ENCODE peak calls at places on chromosome 16, in eight cellular contexts. W is tibial nerve, T is cardiac muscle cell, P is stomach, O is choroid plexus epithelial cell, J is endodermal cell, G is mammary epithelial cell, F is cardiac fibroblast. R is an unnamed sample.

GRCh38 chr16:17161034-17161433 is 309.7 kb downstream of the XYLT1 start:
- DNase-seq in W (no peak), T (no peak), P (no peak), O (no peak), J (no peak), G (no peak), F (no peak), R (no peak)

GRCh38 chr16:13376174-13376573 is 474.8 kb downstream of the SHISA9 start:
- DNase-seq in W (no peak), T (no peak), P (no peak), O (no peak), J (no peak), G (peak), F (no peak), R (no peak)

GRCh38 chr16:85403693-85404092 is 209.4 kb upstream of the GSE1 start:
- DNase-seq in W (no peak), T (no peak), P (no peak), O (no peak), J (no peak), G (no peak), F (no peak), R (no peak)

GRCh38 chr16:9090101-9090959 is 1.1 kb upstream of the HAPSTR1 start:
- DNase-seq in W (peak), T (no peak), P (peak), O (no peak), J (peak), G (no peak), F (no peak), R (peak)

GRCh38 chr16:19432429-19432828 is 14.7 kb downstream of the TMC5 start:
- DNase-seq in W (no peak), T (no peak), P (no peak), O (no peak), J (no peak), G (peak), F (peak), R (no peak)

GRCh38 chr16:14475370-14476139 is 154.5 kb downstream of the PARN start:
- DNase-seq in W (no peak), T (no peak), P (peak), O (peak), J (no peak), G (no peak), F (peak), R (no peak)

GRCh38 chr16:27404163-27404823 is 2.3 kb downstream of the IL21R start:
- DNase-seq in W (no peak), T (no peak), P (no peak), O (no peak), J (no peak), G (no peak), F (no peak), R (no peak)

GRCh38 chr16:83137894-83138293 is 511.1 kb downstream of the CDH13 start:
- DNase-seq in W (no peak), T (no peak), P (no peak), O (no peak), J (no peak), G (no peak), F (no peak), R (peak)

GRCh38 chr16:83200005-83200779 is 573.4 kb downstream of the CDH13 start:
- DNase-seq in W (no peak), T (peak), P (no peak), O (peak), J (peak), G (peak), F (peak), R (no peak)

GRCh38 chr16:85750021-85750826 is 672 bp downstream of the C16orf74 start:
- DNase-seq in W (no peak), T (peak), P (peak), O (peak), J (peak), G (peak), F (peak), R (peak)

GRCh38 chr16:15677447-15677846 is 27.4 kb downstream of the NDE1 start:
- DNase-seq in W (no peak), T (no peak), P (no peak), O (no peak), J (no peak), G (no peak), F (no peak), R (no peak)

GRCh38 chr16:4910828-4911227 is 26.1 kb downstream of the PPL start:
- DNase-seq in W (no peak), T (no peak), P (no peak), O (no peak), J (no peak), G (no peak), F (no peak), R (no peak)

GRCh38 chr16:84519855-84520254 is 15.4 kb upstream of the MEAK7 start:
- DNase-seq in W (no peak), T (no peak), P (no peak), O (no peak), J (no peak), G (no peak), F (no peak), R (no peak)

GRCh38 chr16:22979038-22979437 is 165.1 kb downstream of the HS3ST2 start:
- DNase-seq in W (no peak), T (no peak), P (no peak), O (no peak), J (no peak), G (no peak), F (no peak), R (no peak)

GRCh38 chr16:83928341-83929055 is 24.5 kb upstream of the OSGIN1 start:
- DNase-seq in W (no peak), T (peak), P (no peak), O (peak), J (peak), G (peak), F (peak), R (peak)

GRCh38 chr16:25151996-25152395 is 40.5 kb downstream of the LCMT1 start:
- DNase-seq in W (no peak), T (peak), P (no peak), O (peak), J (no peak), G (peak), F (peak), R (peak)

GRCh38 chr16:79328327-79329162 is 272.0 kb downstream of the MAF start:
- DNase-seq in W (peak), T (no peak), P (no peak), O (no peak), J (peak), G (no peak), F (no peak), R (no peak)

GRCh38 chr16:26530584-26531289 is 536.0 kb upstream of the C16orf82 start:
- DNase-seq in W (no peak), T (no peak), P (no peak), O (no peak), J (no peak), G (no peak), F (no peak), R (no peak)

GRCh38 chr16:23408242-23409201 is 44.5 kb downstream of the COG7 start:
- DNase-seq in W (peak), T (peak), P (no peak), O (peak), J (no peak), G (no peak), F (peak), R (peak)

GRCh38 chr16:27520982-27521673 is 28.6 kb downstream of the GTF3C1 start:
- DNase-seq in W (no peak), T (peak), P (no peak), O (peak), J (peak), G (no peak), F (peak), R (no peak)

GRCh38 chr16:24999088-24999670 is 16.0 kb downstream of the ARHGAP17 start:
- DNase-seq in W (no peak), T (no peak), P (no peak), O (no peak), J (no peak), G (no peak), F (no peak), R (no peak)

GRCh38 chr16:55557186-55557585 is 9.3 kb upstream of the CAPNS2 start:
- DNase-seq in W (no peak), T (no peak), P (no peak), O (no peak), J (no peak), G (peak), F (no peak), R (no peak)

GRCh38 chr16:84821728-84822676 is 2.2 kb downstream of the CRISPLD2 start:
- DNase-seq in W (no peak), T (peak), P (no peak), O (no peak), J (no peak), G (peak), F (no peak), R (peak)

GRCh38 chr16:11799509-11800384 is 2.7 kb upstream of the ZC3H7A start:
- DNase-seq in W (no peak), T (no peak), P (no peak), O (no peak), J (no peak), G (no peak), F (no peak), R (peak)

GRCh38 chr16:59192551-59193199 is 458.6 kb upstream of the GOT2 start:
- DNase-seq in W (peak), T (no peak), P (no peak), O (peak), J (peak), G (no peak), F (peak), R (no peak)

GRCh38 chr16:72848759-72849664 is 198.9 kb downstream of the ZFHX3 start:
- DNase-seq in W (peak), T (peak), P (peak), O (peak), J (peak), G (peak), F (peak), R (peak)

GRCh38 chr16:28491080-28491969 is 549 bp downstream of the CLN3 start:
- DNase-seq in W (peak), T (peak), P (no peak), O (peak), J (peak), G (peak), F (peak), R (peak)

DNA sequence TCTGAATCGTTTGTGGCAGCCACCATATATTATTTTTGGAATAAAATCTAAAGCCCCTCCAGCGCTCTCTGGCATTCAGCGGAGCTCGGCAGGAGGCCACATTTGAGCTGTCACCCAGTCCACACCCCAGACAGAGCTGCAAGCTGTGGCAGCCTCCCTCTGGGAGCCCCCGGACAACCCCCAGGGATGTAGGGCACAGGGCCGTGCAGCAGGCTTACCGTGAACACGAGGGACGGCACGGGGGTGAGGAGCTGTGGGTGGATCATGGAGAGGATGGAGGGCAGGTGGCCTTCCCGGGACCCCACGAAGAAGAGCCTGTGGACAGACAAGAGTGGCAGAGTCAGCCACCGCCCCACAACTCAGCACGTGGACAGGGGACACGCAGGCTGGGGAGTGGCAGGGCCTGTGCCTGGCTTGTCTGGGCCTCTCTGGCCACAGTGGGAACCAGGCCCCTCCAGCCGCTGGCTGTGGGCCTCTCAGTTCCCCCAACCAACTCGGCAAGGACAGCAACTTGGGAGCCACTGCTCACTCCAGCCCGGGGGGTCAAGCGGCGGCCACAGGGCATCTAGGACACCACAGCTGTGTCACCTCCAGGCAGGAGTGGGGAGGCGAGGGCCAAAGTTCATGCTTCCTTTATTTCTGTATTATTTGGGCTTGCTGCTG is 31.5 kb downstream of the SLC7A5 start:
- DNase-seq in W (no peak), T (no peak), P (no peak), O (no peak), J (no peak), G (no peak), F (no peak), R (no peak)
- H3K4me3 ChIP-seq in W (no peak), T (no peak), P (no peak), O (no peak), J (no peak), G (no peak), F (no peak), R (no peak)

DNA sequence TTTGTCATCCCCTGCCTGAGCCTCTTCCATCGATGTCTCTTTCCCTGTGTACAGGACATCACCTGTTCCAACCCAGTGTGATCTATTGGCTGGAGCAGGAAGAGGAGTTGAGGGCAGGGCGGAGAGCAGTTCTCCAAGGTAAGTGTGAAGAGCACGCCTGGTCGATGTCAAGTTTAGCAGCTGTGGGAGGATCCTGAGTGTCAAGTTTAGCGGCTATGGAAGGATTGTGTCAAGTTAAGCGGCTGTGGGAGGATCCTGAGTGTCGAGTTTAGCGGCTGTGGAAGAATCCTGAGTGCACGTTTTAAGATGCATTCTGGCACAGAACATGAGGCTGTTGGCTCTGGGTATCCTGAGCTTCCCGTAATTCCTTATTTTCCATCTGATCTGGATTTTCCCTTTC is 7.2 kb downstream of the ZNF778 start:
- DNase-seq in W (no peak), T (no peak), P (no peak), O (no peak), J (no peak), G (no peak), F (no peak), R (no peak)
- TF ChIP-seq CTCF in W (no peak), T (no peak), P (no peak), O (no peak), J (no peak), G (no peak), F (no peak), R (no peak)

GRCh38 chr16:51326131-51326856 is 175.2 kb upstream of the SALL1 start:
- DNase-seq in W (no peak), T (peak), P (no peak), O (peak), J (no peak), G (peak), F (peak), R (peak)
- H3K4me3 ChIP-seq in W (no peak), T (no peak), P (no peak), O (no peak), J (no peak), G (no peak), F (no peak), R (no peak)

GRCh38 chr16:57297856-57298255 is 13.4 kb upstream of the PLLP start:
- DNase-seq in W (no peak), T (no peak), P (no peak), O (no peak), J (no peak), G (no peak), F (no peak), R (no peak)

GRCh38 chr16:57300387-57301125 is 16.1 kb upstream of the PLLP start:
- DNase-seq in W (peak), T (peak), P (peak), O (peak), J (peak), G (peak), F (peak), R (peak)

GRCh38 chr16:57301126-57301817 is 16.8 kb upstream of the PLLP start:
- DNase-seq in W (peak), T (no peak), P (no peak), O (no peak), J (peak), G (no peak), F (no peak), R (no peak)

GRCh38 chr16:57299009-57299718 is 14.7 kb upstream of the PLLP start:
- DNase-seq in W (no peak), T (no peak), P (peak), O (no peak), J (no peak), G (no peak), F (peak), R (no peak)

DNA sequence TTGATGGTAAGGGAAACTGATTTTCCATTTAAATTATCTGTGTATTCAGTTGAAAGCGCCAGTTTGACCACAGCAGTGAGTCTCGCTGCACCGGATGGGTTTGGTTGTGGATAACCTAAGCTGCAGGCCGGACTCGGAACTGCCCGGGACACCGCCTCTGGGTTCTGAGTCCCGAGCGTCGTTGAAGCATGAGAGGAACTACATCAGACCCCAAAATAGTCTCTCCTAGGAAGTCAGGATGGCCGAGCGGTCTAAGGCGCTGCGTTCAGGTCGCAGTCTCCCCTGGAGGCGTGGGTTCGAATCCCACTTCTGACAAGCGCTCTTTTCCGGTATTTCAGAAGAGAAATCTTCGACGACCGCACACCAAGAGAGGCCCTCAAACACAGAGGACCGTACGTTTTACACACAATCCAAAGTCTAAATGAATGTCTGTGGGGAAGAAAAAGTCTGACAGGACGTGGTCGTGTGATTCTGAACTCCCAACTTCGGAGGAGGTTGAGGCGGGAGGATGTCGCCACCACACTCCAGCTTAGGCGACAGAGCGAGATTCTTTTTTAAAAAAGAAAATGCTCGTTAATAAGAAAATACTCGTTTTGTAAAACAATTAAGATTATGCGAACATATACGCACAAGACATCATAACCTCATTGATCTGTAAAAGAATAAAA is 15.4 kb upstream of the PLLP start:
- DNase-seq in W (peak), T (peak), P (peak), O (peak), J (peak), G (peak), F (peak), R (peak)
- TF ChIP-seq CTCF in W (peak), T (no peak), P (no peak), O (peak), J (peak), G (no peak), F (peak), R (no peak)

GRCh38 chr16:69925311-69925710 is 25.8 kb upstream of the CLEC18A start:
- DNase-seq in W (no peak), T (no peak), P (no peak), O (no peak), J (no peak), G (no peak), F (no peak), R (no peak)

GRCh38 chr16:69924041-69924775 is 26.9 kb upstream of the CLEC18A start:
- DNase-seq in W (no peak), T (no peak), P (no peak), O (no peak), J (no peak), G (no peak), F (no peak), R (no peak)

GRCh38 chr16:69927056-69927757 is 23.9 kb upstream of the CLEC18A start:
- DNase-seq in W (peak), T (peak), P (no peak), O (peak), J (no peak), G (no peak), F (peak), R (peak)

GRCh38 chr16:69926241-69926640 is 24.9 kb upstream of the CLEC18A start:
- DNase-seq in W (no peak), T (no peak), P (no peak), O (no peak), J (no peak), G (no peak), F (no peak), R (no peak)

DNA sequence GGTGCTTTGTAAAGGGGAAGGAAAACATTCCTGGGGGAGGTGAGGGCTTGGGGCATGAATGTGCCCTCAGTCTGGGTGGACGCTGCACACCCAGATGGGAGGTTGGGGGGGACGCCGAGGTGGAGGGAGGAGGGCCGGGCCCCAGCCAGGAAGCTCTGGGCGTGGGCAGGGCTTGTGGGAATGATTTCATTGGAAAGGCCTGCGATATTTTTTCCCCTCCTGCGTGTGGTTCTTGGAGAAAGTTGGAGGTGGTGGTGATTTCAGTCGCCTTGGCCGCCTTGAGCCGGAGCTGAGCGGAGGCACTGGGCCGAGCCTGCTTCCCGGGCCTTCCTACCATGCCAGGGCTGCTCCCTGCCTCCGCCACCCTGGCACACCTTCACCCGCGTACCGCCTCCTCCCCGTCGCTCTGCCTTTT is 26.4 kb upstream of the CLEC18A start:
- DNase-seq in W (peak), T (peak), P (no peak), O (peak), J (no peak), G (peak), F (peak), R (peak)
- H3K4me3 ChIP-seq in W (peak), T (no peak), P (no peak), O (peak), J (no peak), G (peak), F (peak), R (peak)

GRCh38 chr16:67804853-67805542 is 1.4 kb downstream of the RANBP10 start:
- DNase-seq in W (no peak), T (no peak), P (no peak), O (no peak), J (no peak), G (no peak), F (no peak), R (peak)

GRCh38 chr16:67796099-67796718 is 10.2 kb downstream of the RANBP10 start:
- DNase-seq in W (no peak), T (no peak), P (no peak), O (no peak), J (no peak), G (peak), F (no peak), R (no peak)

GRCh38 chr16:67801889-67802288 is 4.5 kb downstream of the RANBP10 start:
- DNase-seq in W (no peak), T (no peak), P (no peak), O (no peak), J (no peak), G (no peak), F (no peak), R (no peak)

GRCh38 chr16:67803894-67804293 is 2.5 kb downstream of the RANBP10 start:
- DNase-seq in W (no peak), T (no peak), P (no peak), O (no peak), J (no peak), G (no peak), F (no peak), R (no peak)

GRCh38 chr16:67800252-67801046 is 5.9 kb downstream of the RANBP10 start:
- DNase-seq in W (no peak), T (no peak), P (no peak), O (no peak), J (no peak), G (no peak), F (peak), R (no peak)
- TF ChIP-seq CTCF in W (no peak), T (no peak), P (no peak), O (no peak), J (no peak), G (no peak), F (no peak), R (no peak)